ENCODE peak calls at places on chromosomes 13 and 19, in six cellular contexts. E, G, Q, C, K and L are unnamed samples.

GRCh38 chr19:40605201-40605971 is 4.2 kb downstream of the LTBP4 start:
- DNase-seq in E (peak), G (peak), K (peak), C (peak), Q (peak), L (peak)

GRCh38 chr19:45140533-45140932 is 20.2 kb downstream of the NKPD1 start:
- DNase-seq in E (no peak), K (no peak), G (no peak), Q (no peak), C (no peak), L (no peak)

GRCh38 chr19:46660008-46660517 is 919 bp downstream of the DACT3 start:
- DNase-seq in C (no peak), E (no peak), Q (no peak), K (no peak), G (no peak), L (peak)

GRCh38 chr13:95728957-95729356 is 52.0 kb downstream of the DNAJC3 start:
- DNase-seq in E (no peak), C (no peak), K (no peak), Q (no peak), G (no peak), L (no peak)

GRCh38 chr13:85204668-85205344 is 594.4 kb downstream of the SLITRK6 start:
- DNase-seq in G (no peak), Q (no peak), E (no peak), C (no peak), K (no peak), L (no peak)

GRCh38 chr19:58476498-58477015 is 405 bp downstream of the ZNF446 start:
- DNase-seq in Q (no peak), E (no peak), G (no peak), K (no peak), C (no peak), L (peak)

GRCh38 chr13:109786457-109787134 is at the start of gene IRS2:
- DNase-seq in G (peak), Q (peak), C (peak), E (peak), K (peak), L (peak)

GRCh38 chr13:110444226-110444653 is 117.3 kb downstream of the RAB20 start:
- DNase-seq in E (no peak), G (no peak), K (no peak), C (no peak), Q (peak), L (peak)

GRCh38 chr13:29170451-29171082 is 350.4 kb downstream of the MTUS2 start:
- DNase-seq in Q (no peak), C (no peak), G (no peak), E (no peak), K (no peak), L (no peak)

GRCh38 chr19:1066748-1067340 is at the start of gene ARHGAP45:
- DNase-seq in Q (no peak), K (peak), E (no peak), C (peak), G (peak), L (peak)

GRCh38 chr19:35349614-35350521 is 2.2 kb downstream of the FFAR1 start:
- DNase-seq in K (no peak), G (no peak), Q (no peak), E (no peak), C (no peak), L (peak)

GRCh38 chr19:38834590-38834989 is 3.0 kb upstream of the ECH1 start:
- DNase-seq in K (no peak), G (no peak), E (no peak), Q (no peak), C (no peak), L (no peak)

GRCh38 chr13:30111810-30112209 is 195.5 kb downstream of the KATNAL1 start:
- DNase-seq in E (no peak), G (no peak), Q (no peak), K (peak), C (no peak), L (peak)

GRCh38 chr19:4327252-4327876 is 11.3 kb downstream of the STAP2 start:
- DNase-seq in G (peak), C (peak), E (no peak), Q (no peak), K (peak), L (peak)